ENCODE peak calls at places on chromosomes 3 and 15, in six cellular contexts. D is HepG2, U is tibial artery, X is HL-60, N is breast epithelium, K is choroid plexus epithelial cell. R is an unnamed sample.

GRCh38 chr3:1195922-1196321 is 103.1 kb downstream of the CNTN6 start:
- DNase-seq in N (peak), X (no peak), U (no peak), K (peak), D (no peak), R (no peak)

GRCh38 chr3:124273651-124274050 is 281.7 kb upstream of the ROPN1 start:
- DNase-seq in D (no peak), X (no peak), U (peak), K (no peak), N (no peak), R (no peak)

GRCh38 chr3:191768421-191768820 is 307.5 kb downstream of the PYDC2 start:
- DNase-seq in U (no peak), D (no peak), X (no peak), N (no peak), K (no peak), R (no peak)

GRCh38 chr15:101499863-101500713 is 10.6 kb upstream of the PCSK6 start:
- DNase-seq in K (no peak), X (peak), D (no peak), N (peak), U (no peak), R (no peak)

GRCh38 chr3:125123455-125123854 is 67.7 kb upstream of the HEG1 start:
- DNase-seq in U (no peak), K (no peak), X (no peak), D (no peak), N (no peak), R (no peak)

GRCh38 chr3:172640751-172641150 is 70.1 kb downstream of the NCEH1 start:
- DNase-seq in U (no peak), D (no peak), N (no peak), K (no peak), X (no peak), R (no peak)

GRCh38 chr3:172355836-172356235 is 92.4 kb downstream of the GHSR start:
- DNase-seq in D (no peak), U (no peak), X (no peak), N (no peak), K (peak), R (no peak)

GRCh38 chr3:57683286-57683685 is 9.6 kb downstream of the DENND6A start:
- DNase-seq in X (no peak), D (no peak), U (no peak), N (no peak), K (no peak), R (no peak)

DNA sequence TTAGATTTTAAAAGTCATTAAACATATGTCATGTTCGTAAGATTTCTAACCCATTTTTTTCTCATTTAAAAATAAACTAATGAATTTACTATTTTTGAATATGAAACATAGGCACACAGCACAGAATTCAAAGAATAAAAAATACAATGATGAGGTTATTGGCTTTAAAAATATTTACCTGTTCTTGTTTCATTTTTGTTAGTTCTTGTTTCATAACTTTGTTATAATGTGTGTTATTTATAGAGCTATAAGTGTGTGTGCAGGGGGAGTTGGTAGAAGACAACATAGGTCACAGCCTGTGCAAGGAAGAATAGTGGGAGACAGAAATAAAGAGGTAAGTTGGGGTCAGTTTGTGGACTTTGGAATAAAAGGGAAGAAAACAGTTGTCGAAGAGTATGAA is 30.8 kb upstream of the NRROS start:
- DNase-seq in K (no peak), D (no peak), N (no peak), X (no peak), U (no peak), R (no peak)
- TF ChIP-seq CTCF in K (no peak), D (no peak), N (no peak), X (no peak), U (no peak), R (no peak)

GRCh38 chr15:94439158-94439557 is 207.8 kb downstream of the MCTP2 start:
- DNase-seq in K (no peak), N (no peak), X (no peak), U (no peak), D (no peak), R (no peak)
- TF ChIP-seq CTCF in K (no peak), N (no peak), X (no peak), U (no peak), D (no peak), R (no peak)

DNA sequence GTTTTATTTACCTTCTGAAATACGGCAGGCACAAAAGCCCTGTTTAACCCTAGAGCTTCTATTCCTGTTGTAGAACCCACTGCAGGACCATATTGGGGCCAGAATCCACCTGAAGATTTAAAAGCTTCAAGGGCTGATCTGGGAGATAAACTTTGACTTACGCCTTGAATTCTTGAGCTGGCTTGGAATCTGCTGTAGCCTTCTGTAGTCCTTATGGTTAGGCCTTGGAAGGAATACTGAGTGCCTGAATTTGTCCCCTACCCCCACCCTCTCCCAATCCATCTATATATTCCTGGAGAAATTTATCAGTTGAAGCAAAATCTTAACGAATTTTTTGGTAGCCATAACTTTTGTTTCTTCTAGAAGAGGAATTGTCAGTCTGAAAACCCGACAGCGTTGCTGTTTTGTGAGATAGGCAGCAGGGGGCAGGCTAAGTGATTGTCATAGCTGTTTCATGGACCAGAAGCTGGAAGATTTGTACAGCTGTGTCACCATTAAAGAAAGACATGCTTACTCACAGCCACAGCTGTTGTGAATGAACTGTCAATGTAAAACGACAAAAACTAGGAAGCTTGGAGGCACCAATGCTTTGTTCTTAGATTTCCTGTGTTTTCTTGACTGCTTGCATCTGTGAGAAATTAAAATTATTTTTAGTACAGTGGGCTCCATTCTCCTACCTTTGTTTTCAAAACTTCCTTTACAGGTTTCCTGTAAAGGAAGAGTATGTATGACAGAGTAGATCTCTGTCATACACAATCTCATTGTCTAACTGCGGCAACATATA is 12.8 kb downstream of the LXN start:
- DNase-seq in U (no peak), X (no peak), K (peak), D (peak), N (no peak), R (no peak)
- TF ChIP-seq CTCF in U (peak), X (peak), K (peak), D (peak), N (peak), R (peak)

GRCh38 chr3:44050051-44050570 is 191.6 kb upstream of the TOPAZ1 start:
- DNase-seq in U (no peak), D (no peak), K (no peak), X (no peak), N (no peak), R (no peak)

GRCh38 chr3:44050867-44051266 is 190.8 kb upstream of the TOPAZ1 start:
- DNase-seq in D (no peak), U (no peak), N (no peak), K (no peak), X (no peak), R (no peak)

GRCh38 chr3:44047796-44048195 is 193.9 kb upstream of the TOPAZ1 start:
- DNase-seq in N (no peak), K (no peak), X (no peak), D (no peak), U (no peak), R (no peak)

GRCh38 chr3:44048949-44049348 is 192.7 kb upstream of the TOPAZ1 start:
- DNase-seq in N (no peak), K (no peak), D (no peak), X (no peak), U (no peak), R (no peak)

GRCh38 chr3:44048196-44048924 is 193.3 kb upstream of the TOPAZ1 start:
- DNase-seq in U (no peak), N (no peak), K (peak), X (no peak), D (no peak), R (no peak)
- TF ChIP-seq CTCF in U (no peak), N (no peak), K (no peak), X (no peak), D (no peak), R (no peak)

GRCh38 chr3:18444597-18445420 is 19.7 kb upstream of the SATB1 start:
- DNase-seq in X (no peak), U (peak), K (peak), D (peak), N (no peak), R (peak)
- TF ChIP-seq CTCF in X (no peak), U (peak), K (peak), D (peak), N (peak), R (peak)

GRCh38 chr3:56302417-56302816 is 165.8 kb downstream of the ERC2 start:
- DNase-seq in U (no peak), K (peak), D (no peak), N (no peak), X (no peak), R (no peak)
- TF ChIP-seq CTCF in U (no peak), K (peak), D (peak), N (no peak), X (no peak), R (peak)

DNA sequence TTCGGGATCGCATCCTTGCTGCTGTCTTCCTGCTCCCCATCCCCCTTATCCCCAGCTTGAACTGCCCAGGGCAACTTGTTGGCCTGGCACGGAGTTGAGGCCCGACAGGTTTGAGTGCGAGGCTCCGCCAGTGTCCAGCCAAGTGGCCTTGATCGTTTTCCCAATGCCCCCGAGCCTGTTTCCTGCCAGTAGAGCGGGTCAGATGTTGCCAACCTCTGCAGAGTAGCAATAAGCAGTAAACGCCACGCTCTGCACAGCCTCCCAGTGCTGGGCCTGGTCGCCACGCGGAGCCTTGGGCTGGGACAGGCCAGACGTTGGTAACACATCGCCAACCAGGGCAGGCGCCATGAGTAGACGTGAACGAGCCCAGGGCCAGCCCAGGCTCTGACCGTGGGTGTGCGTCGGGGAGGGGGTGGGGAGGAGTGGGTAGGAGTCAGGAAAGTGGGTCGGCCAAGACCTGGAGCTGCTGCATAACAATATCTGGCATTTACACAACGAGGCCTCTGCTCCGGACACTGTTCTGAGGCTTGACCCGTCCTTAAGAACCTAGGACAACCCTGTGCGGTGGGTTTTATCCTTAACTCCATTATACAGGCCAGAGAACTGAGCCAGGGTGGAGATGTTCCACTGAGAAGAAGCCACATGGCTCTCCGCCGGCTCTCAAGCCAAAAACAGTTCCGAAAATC is 444 bp upstream of the ABHD14A start:
- DNase-seq in X (no peak), N (peak), D (no peak), U (no peak), K (no peak), R (no peak)
- TF ChIP-seq CTCF in X (no peak), N (no peak), D (peak), U (no peak), K (no peak), R (no peak)

GRCh38 chr3:112084980-112085697 is 1.1 kb upstream of the C3orf52 start:
- DNase-seq in X (no peak), U (no peak), D (peak), K (no peak), N (no peak), R (no peak)

GRCh38 chr3:112086857-112087524 is 802 bp downstream of the C3orf52 start:
- DNase-seq in D (no peak), K (peak), X (no peak), N (no peak), U (no peak), R (no peak)

GRCh38 chr3:112088944-112089343 is 2.8 kb downstream of the C3orf52 start:
- DNase-seq in N (no peak), K (no peak), U (no peak), X (no peak), D (no peak), R (no peak)

GRCh38 chr3:112087746-112088145 is 1.6 kb downstream of the C3orf52 start:
- DNase-seq in U (no peak), K (no peak), D (no peak), N (no peak), X (no peak), R (no peak)

GRCh38 chr3:112086018-112086854 is at the start of gene C3orf52:
- DNase-seq in X (peak), U (peak), D (peak), N (peak), K (peak), R (peak)
- TF ChIP-seq CTCF in X (no peak), U (no peak), D (peak), N (peak), K (peak), R (peak)

DNA sequence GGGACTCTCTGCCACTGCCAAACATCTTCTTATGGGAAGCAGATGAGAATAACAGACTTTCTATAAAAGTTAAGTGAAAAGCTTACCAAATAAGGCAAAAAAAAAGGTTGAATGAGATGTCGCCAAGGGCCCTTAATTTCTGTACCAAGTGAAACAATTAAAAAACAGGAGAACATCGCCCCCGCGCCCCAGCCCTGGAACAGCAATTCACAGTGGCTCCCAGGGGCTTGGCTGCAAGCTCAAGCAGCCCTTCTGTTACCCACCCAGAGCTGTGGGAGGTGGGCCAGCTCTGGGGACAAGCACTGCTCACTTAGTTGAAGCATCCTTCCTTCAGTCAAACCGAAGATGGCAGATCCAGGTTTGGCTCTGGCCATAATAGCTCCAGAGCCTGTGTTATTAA is 208.0 kb downstream of the ERC2 start:
- DNase-seq in D (no peak), X (no peak), U (no peak), N (no peak), K (no peak), R (no peak)
- TF ChIP-seq CTCF in D (no peak), X (no peak), U (no peak), N (no peak), K (no peak), R (no peak)

R was measured in type B pancreatic cell.